ENCODE peak calls at places on chromosomes 3 and 15, in six cellular contexts. M, Z, B, I, D and J are unnamed samples. For H3K36me3, the result is how much of the 10 kb centered on the place peaks cover.

GRCh38 chr15:63970723-63971426 is 75.4 kb downstream of the DAPK2 start:
- DNase-seq in M (no peak), Z (no peak), B (no peak), I (no peak), D (no peak), J (no peak)

GRCh38 chr3:17557749-17558463 is 184.5 kb downstream of the TBC1D5 start:
- DNase-seq in M (no peak), Z (no peak), B (no peak), I (no peak), D (no peak), J (no peak)

GRCh38 chr3:54781728-54782127 is 146.1 kb downstream of the LRTM1 start:
- DNase-seq in M (no peak), Z (no peak), B (no peak), I (no peak), D (no peak), J (no peak)

GRCh38 chr15:62059818-62060115 is 480 bp downstream of the VPS13C start:
- DNase-seq in M (peak), Z (peak), B (peak), I (peak), D (peak), J (peak)

GRCh38 chr3:189799366-189799765 is 168.2 kb downstream of the TP63 start:
- DNase-seq in M (no peak), Z (no peak), B (no peak), I (no peak), D (no peak), J (no peak)

GRCh38 chr3:25021816-25022215 is 406.2 kb upstream of the RARB start:
- DNase-seq in M (no peak), Z (no peak), B (no peak), I (no peak), D (no peak), J (no peak)

GRCh38 chr3:190516416-190516815 is 2.5 kb downstream of the IL1RAP start:
- DNase-seq in M (no peak), Z (no peak), B (no peak), I (no peak), D (no peak), J (no peak)

GRCh38 chr3:114274929-114275328 is 18.9 kb upstream of the TIGIT start:
- DNase-seq in M (no peak), Z (no peak), B (no peak), I (no peak), D (no peak), J (no peak)

GRCh38 chr15:76337739-76338554 is 1.4 kb downstream of the ISL2 start:
- DNase-seq in M (no peak), Z (no peak), B (no peak), I (no peak), D (no peak), J (no peak)

DNA sequence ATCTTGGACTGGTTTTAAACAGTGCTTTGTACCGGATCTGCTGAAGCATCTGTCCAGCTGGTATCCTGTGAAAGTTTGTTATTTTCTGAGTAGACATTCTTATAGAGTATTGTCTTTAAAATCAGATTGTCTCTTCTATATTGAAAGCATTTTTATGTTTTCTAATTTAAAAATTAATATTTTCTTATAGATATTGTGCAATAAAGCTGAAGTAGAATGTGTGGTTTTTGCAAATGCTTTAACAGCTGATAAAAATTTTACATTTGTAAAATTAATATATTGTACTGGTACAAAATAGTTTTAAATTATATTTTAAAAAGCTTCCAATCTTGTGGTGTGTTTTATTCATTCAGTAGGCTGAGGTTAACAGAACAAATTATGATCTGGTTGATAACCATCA is 31.9 kb downstream of the SGO1 start:
- DNase-seq in M (no peak), Z (no peak), B (no peak), I (no peak), D (no peak), J (no peak)
- H3K36me3 ChIP-seq in M (under half), Z (under half), B (under half), I (under half), D (under half), J (under half)

GRCh38 chr3:197006446-197006845 is 23.2 kb downstream of the MELTF start:
- DNase-seq in M (no peak), Z (no peak), B (no peak), I (no peak), D (no peak), J (no peak)
- H3K27ac ChIP-seq in M (no peak), Z (no peak), B (no peak), I (no peak), D (no peak), J (no peak)

GRCh38 chr15:22950211-22950990 is 29.8 kb downstream of the CYFIP1 start:
- DNase-seq in M (no peak), Z (peak), B (no peak), I (no peak), D (peak), J (no peak)
- H3K4me3 ChIP-seq in M (no peak), Z (no peak), B (no peak), I (no peak), D (no peak), J (no peak)

GRCh38 chr15:78290222-78290621 is 9.2 kb downstream of the SKIC8 start:
- DNase-seq in M (no peak), Z (no peak), B (no peak), I (no peak), D (no peak), J (no peak)
- H3K36me3 ChIP-seq in M (under half), Z (under half), B (under half), I (half or more), D (under half), J (under half)

GRCh38 chr3:70990190-70990589 is 593.3 kb downstream of the FOXP1 start:
- DNase-seq in M (no peak), Z (no peak), B (no peak), I (no peak), D (no peak), J (no peak)
- H3K27ac ChIP-seq in M (no peak), Z (no peak), B (no peak), I (peak), D (peak), J (no peak)